ENCODE peak calls at places on chromosomes 1 and 21, in seven cellular contexts. K is psoas muscle, E is foreskin fibroblast, O is heart left ventricle, N is K562, R is cardiac fibroblast, A is A549. Q is an unnamed sample.

GRCh38 chr1:180631197-180631765 is 541 bp upstream of the XPR1 start:
- DNase-seq in A (no peak), K (no peak), O (no peak), N (no peak), E (no peak), R (no peak), Q (no peak)

GRCh38 chr1:216075339-216075738 is 347.9 kb downstream of the USH2A start:
- DNase-seq in A (no peak), N (no peak), R (peak), K (no peak), E (no peak), O (no peak), Q (peak)

GRCh38 chr1:84598846-84599741 is 24.9 kb upstream of the CTBS start:
- DNase-seq in N (no peak), R (peak), O (no peak), K (no peak), E (peak), A (no peak), Q (peak)

GRCh38 chr1:223207293-223208066 is 64.4 kb upstream of the TLR5 start:
- DNase-seq in E (no peak), R (no peak), K (no peak), A (no peak), O (no peak), N (no peak), Q (no peak)

GRCh38 chr1:93827128-93827527 is 51.9 kb downstream of the DNTTIP2 start:
- DNase-seq in A (no peak), O (no peak), N (no peak), R (no peak), K (no peak), E (peak), Q (peak)

GRCh38 chr1:202834771-202835547 is 24.2 kb downstream of the PCAT6 start:
- DNase-seq in K (no peak), E (no peak), N (no peak), A (no peak), R (no peak), O (no peak), Q (no peak)

GRCh38 chr1:44221793-44222192 is 8.5 kb downstream of the DMAP1 start:
- DNase-seq in R (no peak), K (no peak), O (no peak), E (no peak), A (no peak), N (no peak), Q (no peak)

GRCh38 chr1:8004803-8005573 is 21.1 kb downstream of the ERRFI1 start:
- DNase-seq in R (peak), K (peak), E (peak), O (peak), A (peak), N (peak), Q (peak)

DNA sequence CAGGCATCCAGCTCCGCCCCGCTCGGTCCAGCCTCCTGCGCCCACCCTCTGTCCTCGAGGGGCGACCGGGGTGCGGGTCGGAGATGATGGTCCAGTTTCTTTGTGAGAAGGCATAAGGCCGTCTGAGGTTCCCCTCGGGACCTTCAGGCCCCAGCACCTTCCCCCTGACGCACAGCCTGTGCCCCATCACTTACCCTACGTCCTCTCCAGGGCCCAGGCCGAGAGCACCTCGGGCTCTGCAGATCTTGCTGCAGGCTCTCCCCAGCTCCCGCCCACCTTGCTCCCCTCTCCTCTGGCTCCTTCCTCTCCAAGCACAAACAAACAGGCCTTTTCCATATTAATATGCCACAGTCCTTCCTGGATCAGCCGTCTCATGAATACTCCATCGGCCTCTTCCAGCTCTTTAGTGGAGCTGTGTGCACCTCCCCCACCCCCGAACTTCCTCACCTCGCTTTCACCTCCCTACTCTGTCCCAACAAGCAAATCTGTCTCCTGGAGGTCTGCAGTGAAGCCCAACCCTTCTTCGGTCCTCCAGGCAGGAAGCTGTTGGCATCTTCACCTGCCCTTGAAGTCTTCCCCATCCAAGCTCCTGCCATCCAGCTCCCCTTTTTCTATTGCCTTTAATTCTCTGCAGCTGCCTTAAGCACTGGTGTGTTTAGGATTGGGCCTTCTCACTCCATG is 448 bp upstream of the COL9A2 start:
- DNase-seq in N (peak), O (no peak), R (no peak), K (no peak), A (no peak), E (no peak), Q (no peak)
- H3K4me3 ChIP-seq in N (no peak), O (peak), R (no peak), K (peak), A (no peak), E (no peak), Q (no peak)

GRCh38 chr1:244316407-244316806 is 135.3 kb downstream of the ADSS2 start:
- DNase-seq in R (peak), K (no peak), E (peak), A (no peak), O (no peak), N (no peak), Q (peak)

GRCh38 chr1:244315996-244316395 is 135.7 kb downstream of the ADSS2 start:
- DNase-seq in R (no peak), E (no peak), N (no peak), K (no peak), A (no peak), O (no peak), Q (no peak)

GRCh38 chr1:244313346-244313745 is 138.4 kb downstream of the ADSS2 start:
- DNase-seq in O (no peak), R (peak), E (no peak), K (no peak), A (no peak), N (no peak), Q (peak)

GRCh38 chr1:244314921-244315544 is 136.7 kb downstream of the ADSS2 start:
- DNase-seq in K (no peak), O (no peak), R (no peak), A (no peak), N (no peak), E (no peak), Q (peak)

DNA sequence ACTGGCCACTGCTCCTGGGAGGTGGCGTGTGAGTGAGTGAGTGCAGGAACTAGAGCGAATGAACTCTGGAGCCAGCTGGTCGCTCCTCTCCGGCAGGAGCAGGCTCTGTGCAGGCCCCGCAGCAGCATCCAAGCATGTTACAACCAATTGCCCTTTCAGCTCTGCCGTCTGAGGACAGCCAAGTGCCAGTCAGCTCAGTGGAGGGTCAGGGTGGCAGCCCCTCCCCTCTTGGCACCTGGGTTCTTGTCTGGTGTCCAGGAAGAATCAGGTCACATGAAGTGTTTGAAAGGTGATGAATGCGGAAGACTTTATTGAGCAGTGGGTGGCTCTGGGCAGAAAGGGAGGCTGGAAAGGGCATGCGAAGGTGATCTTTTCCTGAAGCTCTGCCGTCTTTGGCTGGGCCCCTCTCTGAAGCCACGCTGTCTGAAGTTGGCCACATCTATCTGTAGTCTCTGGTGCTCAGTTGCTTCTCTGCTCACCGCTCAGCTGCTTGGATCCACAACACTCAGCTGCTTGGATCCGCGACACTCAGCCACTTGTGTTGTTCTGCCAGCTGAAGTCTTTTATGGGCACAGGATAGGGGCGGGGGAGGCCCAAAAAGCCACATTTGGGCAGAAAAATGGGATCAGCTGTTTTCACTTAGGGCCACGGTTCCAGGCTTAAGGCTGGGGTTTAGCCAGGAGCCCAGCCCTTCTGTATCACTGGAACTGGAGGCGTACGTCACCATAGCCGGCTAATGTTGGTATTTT is 139.8 kb downstream of the ADSS2 start:
- DNase-seq in K (no peak), N (no peak), A (no peak), R (no peak), E (peak), O (no peak), Q (no peak)
- TF ChIP-seq CTCF in K (no peak), N (no peak), A (no peak), R (no peak), E (no peak), O (no peak), Q (no peak)

GRCh38 chr1:16422041-16422440 is 15.2 kb downstream of the SPATA21 start:
- DNase-seq in R (no peak), K (no peak), E (no peak), N (no peak), O (no peak), A (no peak), Q (no peak)

GRCh38 chr1:16425125-16426025 is 11.8 kb downstream of the SPATA21 start:
- DNase-seq in K (no peak), O (no peak), A (no peak), R (no peak), E (no peak), N (no peak), Q (no peak)

GRCh38 chr1:16418823-16419425 is 18.3 kb downstream of the SPATA21 start:
- DNase-seq in R (peak), A (no peak), O (no peak), K (no peak), E (peak), N (no peak), Q (no peak)

GRCh38 chr1:16421201-16421600 is 16.0 kb downstream of the SPATA21 start:
- DNase-seq in R (no peak), K (no peak), N (no peak), O (no peak), A (no peak), E (no peak), Q (no peak)

GRCh38 chr1:16420719-16421118 is 16.5 kb downstream of the SPATA21 start:
- DNase-seq in A (no peak), K (no peak), R (no peak), O (no peak), N (no peak), E (no peak), Q (no peak)
- H3K4me3 ChIP-seq in A (no peak), K (no peak), R (no peak), O (no peak), N (no peak), E (no peak), Q (no peak)

GRCh38 chr21:30463713-30464112 is 16.5 kb downstream of the KRTAP19-1 start:
- DNase-seq in A (no peak), K (no peak), E (peak), N (no peak), R (no peak), O (no peak), Q (no peak)
- TF ChIP-seq CTCF in A (no peak), K (no peak), E (peak), N (peak), R (peak), O (peak), Q (no peak)

GRCh38 chr1:65704318-65704717 is 88.4 kb upstream of the PDE4B start:
- DNase-seq in A (no peak), N (no peak), O (no peak), E (no peak), R (no peak), K (no peak), Q (no peak)

GRCh38 chr1:65698590-65698989 is 94.1 kb upstream of the PDE4B start:
- DNase-seq in R (no peak), N (no peak), A (no peak), E (no peak), K (no peak), O (no peak), Q (no peak)

GRCh38 chr1:65703853-65704252 is 88.8 kb upstream of the PDE4B start:
- DNase-seq in A (no peak), E (no peak), N (no peak), K (no peak), R (no peak), O (no peak), Q (no peak)
- H3K4me3 ChIP-seq in A (no peak), E (no peak), N (no peak), K (no peak), R (no peak), O (no peak), Q (no peak)

GRCh38 chr1:157639800-157640199 is 41.9 kb upstream of the FCRL4 start:
- DNase-seq in O (no peak), A (no peak), K (no peak), E (no peak), N (no peak), R (no peak), Q (no peak)

GRCh38 chr1:157646144-157646543 is 48.3 kb upstream of the FCRL4 start:
- DNase-seq in A (no peak), E (no peak), R (no peak), N (no peak), K (no peak), O (no peak), Q (no peak)

GRCh38 chr1:157641177-157641576 is 43.3 kb upstream of the FCRL4 start:
- DNase-seq in K (no peak), O (no peak), R (no peak), A (no peak), N (no peak), E (no peak), Q (no peak)
- TF ChIP-seq CTCF in K (no peak), O (no peak), R (no peak), A (no peak), N (no peak), E (no peak), Q (no peak)

DNA sequence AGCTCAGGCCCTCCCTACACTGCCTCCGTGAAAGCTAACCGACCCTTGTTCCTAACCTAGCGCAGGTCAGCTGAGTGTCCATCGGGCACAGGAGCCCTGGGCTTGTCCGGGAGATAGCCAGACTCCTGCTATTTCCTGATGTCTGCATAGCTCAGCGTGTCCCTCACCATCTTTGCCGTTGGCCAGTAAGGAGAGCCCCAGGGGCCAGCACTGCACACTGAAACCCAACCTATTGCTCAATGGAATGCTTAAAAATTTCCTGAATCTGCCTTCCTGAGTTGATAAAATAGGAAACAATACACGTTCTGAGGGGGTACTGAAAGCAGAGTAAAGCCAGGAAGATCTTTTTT is 2.2 kb downstream of the RUNX1 start:
- DNase-seq in E (no peak), K (peak), R (no peak), A (no peak), N (no peak), O (peak), Q (no peak)
- H3K4me3 ChIP-seq in E (peak), K (peak), R (peak), A (no peak), N (peak), O (peak), Q (peak)